ENCODE peak calls at places on chromosome 6, in four cellular contexts. U, O, I and K are unnamed samples.

GRCh38 chr6:145713746-145714145 is 21.6 kb downstream of the EPM2A start:
- DNase-seq in U (no peak), O (no peak), I (no peak), K (no peak)

GRCh38 chr6:76792394-76792793 is 670.9 kb downstream of the HTR1B start:
- DNase-seq in U (no peak), O (no peak), I (no peak), K (peak)

GRCh38 chr6:121557146-121557545 is 121.7 kb downstream of the GJA1 start:
- DNase-seq in U (no peak), O (no peak), I (no peak), K (no peak)

GRCh38 chr6:150604467-150604866 is 4.8 kb downstream of the PLEKHG1 start:
- DNase-seq in U (no peak), O (no peak), I (no peak), K (no peak)

GRCh38 chr6:140002406-140003022 is 628.1 kb upstream of the CITED2 start:
- DNase-seq in U (peak), O (no peak), I (no peak), K (no peak)

GRCh38 chr6:97198181-97198580 is 84.8 kb downstream of the MMS22L start:
- DNase-seq in U (peak), O (no peak), I (no peak), K (peak)

GRCh38 chr6:11767458-11767857 is 11.1 kb downstream of the ADTRP start:
- DNase-seq in U (no peak), O (no peak), I (no peak), K (no peak)

GRCh38 chr6:152240983-152241766 is 396.0 kb downstream of the SYNE1 start:
- DNase-seq in U (peak), O (no peak), I (no peak), K (peak)

GRCh38 chr6:106417572-106418147 is 57.1 kb downstream of the CRYBG1 start:
- DNase-seq in U (no peak), O (no peak), I (no peak), K (no peak)

GRCh38 chr6:37137201-37137880 is 32.6 kb upstream of the PIM1 start:
- DNase-seq in U (peak), O (no peak), I (no peak), K (peak)

GRCh38 chr6:63899550-63899949 is 263.9 kb downstream of the PHF3 start:
- DNase-seq in U (peak), O (no peak), I (no peak), K (peak)

GRCh38 chr6:151721141-151721540 is 86.3 kb upstream of the ESR1 start:
- DNase-seq in U (peak), O (no peak), I (no peak), K (no peak)

GRCh38 chr6:166167801-166168615 is at the start of gene TBXT:
- DNase-seq in U (no peak), O (no peak), I (no peak), K (no peak)

GRCh38 chr6:73074175-73074574 is 151.1 kb downstream of the KHDC1L start:
- DNase-seq in U (peak), O (no peak), I (no peak), K (no peak)

GRCh38 chr6:95087394-95088097 is 489.8 kb upstream of the MANEA start:
- DNase-seq in U (peak), O (peak), I (no peak), K (peak)

GRCh38 chr6:42960243-42961019 is at the start of gene GNMT:
- DNase-seq in U (no peak), O (peak), I (peak), K (peak)

GRCh38 chr6:170025341-170026271 is 265.3 kb downstream of the DLL1 start:
- DNase-seq in U (no peak), O (peak), I (peak), K (no peak)

GRCh38 chr6:43869792-43870659 is 100.0 kb downstream of the VEGFA start:
- DNase-seq in U (no peak), O (no peak), I (no peak), K (no peak)

GRCh38 chr6:19896580-19897010 is 59.4 kb downstream of the ID4 start:
- DNase-seq in U (no peak), O (no peak), I (no peak), K (no peak)

GRCh38 chr6:52574709-52575489 is 2.0 kb downstream of the TRAM2 start:
- DNase-seq in U (peak), O (no peak), I (no peak), K (peak)

GRCh38 chr6:79640146-79641111 is 9.3 kb downstream of the SH3BGRL2 start:
- DNase-seq in U (no peak), O (no peak), I (peak), K (no peak)

GRCh38 chr6:3739311-3739897 is 12.1 kb downstream of the PXDC1 start:
- DNase-seq in U (no peak), O (no peak), I (peak), K (no peak)

GRCh38 chr6:117237561-117237960 is 27.8 kb upstream of the VGLL2 start:
- DNase-seq in U (no peak), O (no peak), I (no peak), K (peak)

GRCh38 chr6:18216411-18216810 is 47.9 kb downstream of the DEK start:
- DNase-seq in U (no peak), O (no peak), I (no peak), K (peak)

GRCh38 chr6:135191508-135192255 is 10.6 kb downstream of the MYB start:
- DNase-seq in U (no peak), O (no peak), I (no peak), K (no peak)

GRCh38 chr6:26576929-26577719 is 19.6 kb upstream of the ABT1 start:
- DNase-seq in U (peak), O (no peak), I (no peak), K (peak)

GRCh38 chr6:34696189-34696738 is 303 bp downstream of the ILRUN start:
- DNase-seq in U (peak), O (peak), I (peak), K (peak)

DNA sequence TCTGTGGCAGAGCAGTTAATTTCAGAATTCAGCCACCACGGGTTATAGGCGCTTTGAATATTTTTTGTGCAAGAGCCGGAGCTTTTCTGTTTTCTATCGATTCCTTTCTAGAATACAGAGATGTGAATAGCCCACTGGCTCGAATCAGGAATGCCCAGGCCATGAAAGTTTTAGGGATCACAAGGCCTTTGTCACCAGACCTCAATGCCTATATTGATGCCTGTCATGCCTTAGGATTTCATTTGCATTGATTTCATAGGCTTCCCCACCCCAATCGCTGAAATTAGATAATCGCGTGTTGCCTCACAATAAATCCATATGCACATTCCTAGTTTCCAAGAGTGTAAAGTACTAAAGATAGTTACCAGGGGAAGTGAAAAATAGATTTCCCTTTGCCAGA is 150.7 kb downstream of the SASH1 start:
- DNase-seq in U (peak), O (no peak), I (no peak), K (no peak)
- H3K4me3 ChIP-seq in U (no peak), O (no peak), I (no peak), K (no peak)

DNA sequence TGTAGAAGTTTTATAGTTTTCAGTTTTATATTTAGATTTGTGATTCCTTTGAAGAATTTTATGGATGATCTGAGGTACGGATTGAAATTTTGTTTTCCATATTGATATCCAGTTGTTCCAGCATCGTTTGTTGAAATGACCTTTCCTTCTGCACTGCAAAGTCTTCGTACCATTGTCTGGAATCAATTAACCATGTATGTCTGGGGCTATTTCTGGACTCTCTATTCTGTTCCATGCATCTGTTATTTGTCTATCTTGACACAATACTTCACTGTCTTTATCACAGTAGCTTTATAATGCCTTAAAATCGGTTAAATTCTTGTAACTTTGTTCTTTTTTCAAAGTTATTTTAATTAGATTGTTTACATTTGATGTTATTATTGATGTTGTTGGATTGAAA is 154.9 kb downstream of the FARS2 start:
- DNase-seq in U (no peak), O (no peak), I (no peak), K (no peak)
- TF ChIP-seq CTCF in U (no peak), O (no peak), I (no peak), K (no peak)

GRCh38 chr6:133698272-133698671 is 190.6 kb upstream of the TCF21 start:
- DNase-seq in U (no peak), O (no peak), I (no peak), K (no peak)

GRCh38 chr6:133704371-133704770 is 184.5 kb upstream of the TCF21 start:
- DNase-seq in U (peak), O (no peak), I (no peak), K (no peak)

GRCh38 chr6:133705071-133705470 is 183.8 kb upstream of the TCF21 start:
- DNase-seq in U (peak), O (no peak), I (no peak), K (peak)

GRCh38 chr6:133699986-133700385 is 188.9 kb upstream of the TCF21 start:
- DNase-seq in U (no peak), O (no peak), I (no peak), K (no peak)

GRCh38 chr6:133701633-133702331 is 187.1 kb upstream of the TCF21 start:
- DNase-seq in U (peak), O (no peak), I (peak), K (peak)
- H3K4me3 ChIP-seq in U (no peak), O (no peak), I (no peak), K (no peak)

DNA sequence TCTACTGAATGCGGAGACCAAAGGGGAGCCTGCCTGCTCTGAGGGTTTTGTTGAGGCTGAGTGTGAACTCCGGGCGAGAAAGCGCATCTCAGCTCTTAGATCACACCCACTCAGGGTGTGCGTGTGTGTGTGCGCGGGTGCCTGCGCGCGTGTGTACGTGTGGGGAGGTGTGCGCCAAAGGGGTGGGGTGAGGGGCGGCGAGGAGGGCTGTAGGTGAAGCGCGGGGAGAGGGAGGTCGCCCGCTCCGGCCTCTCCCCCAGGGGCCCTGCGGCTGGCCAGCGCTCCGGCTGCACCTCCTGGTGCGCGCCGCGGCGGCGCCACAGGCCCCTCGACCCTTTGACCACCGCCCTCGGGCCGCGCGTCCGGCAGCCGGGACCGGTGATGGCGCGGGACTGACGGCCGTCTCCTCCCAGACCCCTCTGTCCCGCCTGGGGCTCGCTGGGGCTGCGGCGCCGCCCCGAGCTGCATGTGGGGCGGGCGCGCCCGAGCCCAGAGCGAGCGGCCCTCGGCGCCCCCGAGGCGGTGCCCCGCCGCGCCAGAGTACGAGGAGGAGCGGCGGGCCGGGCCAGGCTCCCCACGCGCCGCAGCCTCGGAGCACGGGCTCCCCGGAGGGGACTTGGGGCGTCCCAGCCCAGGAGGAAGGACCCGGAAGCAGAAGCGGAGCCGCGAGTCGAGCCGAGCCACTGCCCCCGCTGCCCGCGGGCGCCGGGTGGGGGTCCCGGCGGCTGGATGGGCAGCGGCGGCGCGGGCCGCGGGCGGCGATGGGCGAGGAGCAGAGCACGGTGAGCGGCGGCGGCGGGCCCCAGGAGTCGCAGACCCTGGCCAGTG is at the start of gene RNF217:
- DNase-seq in U (peak), O (peak), I (peak), K (peak)
- TF ChIP-seq CTCF in U (peak), O (peak), I (no peak), K (no peak)

GRCh38 chr6:31535538-31536324 is 6.1 kb downstream of the DDX39B start:
- DNase-seq in U (no peak), O (no peak), I (no peak), K (no peak)

GRCh38 chr6:31541059-31541657 is 645 bp downstream of the DDX39B start:
- DNase-seq in U (peak), O (no peak), I (peak), K (peak)

GRCh38 chr6:31540640-31541039 is 1.2 kb downstream of the DDX39B start:
- DNase-seq in U (no peak), O (no peak), I (no peak), K (no peak)

GRCh38 chr6:31541658-31542521 is at the start of gene DDX39B:
- DNase-seq in U (peak), O (peak), I (peak), K (peak)

GRCh38 chr6:31538805-31539400 is 2.9 kb downstream of the DDX39B start:
- DNase-seq in U (no peak), O (peak), I (no peak), K (no peak)
- H3K4me3 ChIP-seq in U (peak), O (no peak), I (no peak), K (peak)

GRCh38 chr6:220736-221475 is 71.4 kb upstream of the DUSP22 start:
- DNase-seq in U (peak), O (no peak), I (no peak), K (peak)
- TF ChIP-seq CTCF in U (no peak), O (no peak), I (no peak), K (no peak)

GRCh38 chr6:28446818-28447511 is 3.7 kb upstream of the ZSCAN23 start:
- DNase-seq in U (peak), O (no peak), I (peak), K (peak)
- H3K4me3 ChIP-seq in U (peak), O (no peak), I (no peak), K (peak)

DNA sequence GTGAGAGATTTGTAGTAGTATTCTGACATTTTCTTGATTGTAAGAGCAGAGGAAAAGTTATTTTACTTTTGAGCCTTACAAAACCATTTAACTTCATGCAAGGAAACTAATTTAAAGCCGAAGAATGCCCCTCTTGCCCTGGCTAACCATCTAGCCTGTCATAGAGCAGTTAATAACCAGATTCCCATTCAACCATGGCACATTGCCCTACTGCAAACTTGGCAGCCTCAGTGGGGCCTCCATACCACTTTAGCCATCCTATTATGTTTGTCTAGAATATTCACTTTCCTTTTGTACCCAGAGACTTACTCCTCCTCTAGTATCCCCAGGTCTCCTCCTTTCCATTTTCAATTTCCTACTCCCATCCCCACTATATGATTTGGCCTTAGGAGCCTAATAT is 230.9 kb downstream of the TBC1D7 start:
- DNase-seq in U (no peak), O (no peak), I (no peak), K (no peak)
- TF ChIP-seq CTCF in U (no peak), O (no peak), I (no peak), K (no peak)

DNA sequence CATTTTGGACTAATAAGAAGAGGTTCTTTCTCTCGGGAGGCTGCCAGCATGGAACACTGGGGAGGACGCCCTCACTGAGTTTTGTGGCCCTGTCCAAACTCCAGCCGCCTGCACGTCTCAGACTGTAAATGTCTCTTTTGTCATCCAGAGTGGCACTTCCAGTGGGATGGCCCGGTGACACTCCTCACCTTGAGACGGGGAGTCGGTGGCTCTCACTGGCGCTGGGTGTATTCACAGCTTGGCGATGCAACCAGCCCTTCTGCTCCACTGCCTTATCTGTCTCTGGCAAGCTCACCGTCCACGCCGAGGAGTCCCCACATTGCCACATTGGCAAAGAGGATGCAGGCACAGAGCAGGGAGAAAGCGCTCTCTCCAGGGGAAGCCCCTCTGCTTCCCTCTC is 245.4 kb downstream of the SMOC2 start:
- DNase-seq in U (no peak), O (peak), I (no peak), K (no peak)
- H3K4me3 ChIP-seq in U (no peak), O (no peak), I (no peak), K (no peak)

DNA sequence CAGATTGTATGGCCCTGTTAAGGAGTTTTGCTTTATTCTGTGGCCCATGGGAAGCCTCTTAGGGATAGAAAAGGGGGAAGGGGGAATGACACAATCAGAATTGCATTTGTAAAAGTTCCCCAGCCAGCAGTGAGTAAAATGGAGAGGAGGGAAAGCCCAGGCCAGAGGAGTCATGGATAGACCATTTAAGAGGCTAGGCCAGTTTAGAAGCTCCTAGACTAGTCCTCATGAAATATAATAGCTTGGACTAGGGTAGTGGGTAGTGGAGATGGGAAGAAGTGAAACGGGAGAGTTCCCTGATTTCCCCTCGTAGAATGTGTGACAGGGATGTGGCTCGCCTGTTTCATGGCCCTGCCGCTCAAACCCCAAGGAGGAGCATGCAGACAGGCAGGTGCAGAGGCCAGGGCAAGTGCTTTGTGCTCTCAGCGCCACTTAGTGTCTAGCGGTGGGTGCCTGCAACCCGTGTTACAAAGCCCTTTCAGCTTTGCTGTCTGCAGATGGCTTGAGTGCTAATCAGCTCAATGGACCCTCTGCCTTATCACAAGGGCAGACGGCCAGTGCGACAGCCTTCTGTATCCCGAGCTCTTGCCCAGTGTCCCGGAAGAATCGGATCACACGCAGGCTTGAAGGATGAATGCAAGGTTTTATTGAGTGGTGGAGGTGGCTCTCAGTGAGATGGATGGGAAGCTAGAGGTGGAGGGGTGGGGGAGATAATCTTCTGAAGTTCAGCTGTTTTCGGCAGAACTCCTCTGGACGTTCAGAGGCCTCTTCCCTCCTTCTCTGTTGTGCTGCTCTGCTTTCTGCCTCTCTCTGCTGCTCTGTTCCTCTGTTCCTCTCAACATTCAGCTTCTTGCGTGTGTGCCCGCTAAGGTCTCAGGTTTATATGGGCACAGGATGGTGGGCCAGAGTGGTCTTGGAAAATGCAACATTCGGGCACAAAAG is 141.1 kb downstream of the CEP57L1 start:
- DNase-seq in U (no peak), O (no peak), I (peak), K (no peak)
- TF ChIP-seq CTCF in U (no peak), O (no peak), I (no peak), K (no peak)